ENCODE peak calls at places on chromosome 4, in four cellular contexts. E is activated CD4-positive, alpha-beta T cell treated with anti-CD3 and anti-CD28 coated beads, Interleukin-2, amount 50 U/mL, for 1 hour; T is dorsolateral prefrontal cortex; C is small intestine. D is an unnamed sample.

GRCh38 chr4:109729155-109729562 is 711 bp downstream of the PLA2G12A start:
- DNase-seq in T (no peak), E (no peak), C (peak; percentile 49), D (no peak)

GRCh38 chr4:1044469-1045192 is 33.2 kb downstream of the FGFRL1 start:
- DNase-seq in T (peak; percentile 42), C (no peak), E (no peak), D (no peak)

GRCh38 chr4:38868055-38868965 is 704 bp downstream of the FAM114A1 start:
- DNase-seq in C (peak; percentile 56), T (peak; percentile 53), E (no peak), D (no peak)

GRCh38 chr4:98786866-98787265 is 128.5 kb upstream of the TSPAN5 start:
- DNase-seq in E (no peak), C (no peak), T (no peak), D (no peak)

GRCh38 chr4:168708108-168708507 is 211.3 kb downstream of the PALLD start:
- DNase-seq in E (no peak), C (no peak), T (no peak), D (no peak)

GRCh38 chr4:76386566-76387305 is 34.2 kb downstream of the CCDC158 start:
- DNase-seq in T (no peak), C (no peak), E (no peak), D (no peak)

GRCh38 chr4:121057466-121057911 is 14.8 kb downstream of the NDNF start:
- DNase-seq in C (no peak), E (no peak), T (no peak), D (no peak)

GRCh38 chr4:163077611-163078010 is 89.1 kb downstream of the NAF1 start:
- DNase-seq in C (no peak), E (no peak), T (no peak), D (no peak)

GRCh38 chr4:158003212-158003611 is 169.6 kb downstream of the GASK1B start:
- DNase-seq in E (no peak), T (no peak), C (no peak), D (no peak)

GRCh38 chr4:99324978-99325377 is 3.8 kb upstream of the ADH1B start:
- DNase-seq in E (no peak), C (no peak), T (no peak), D (no peak)

GRCh38 chr4:38141808-38142500 is 181.8 kb downstream of the PTTG2 start:
- DNase-seq in T (no peak), E (no peak), C (no peak), D (no peak)

GRCh38 chr4:113958766-113959540 is 20.5 kb downstream of the ARSJ start:
- DNase-seq in T (no peak), E (no peak), C (peak; percentile 86), D (no peak)

GRCh38 chr4:122633211-122633610 is 12.3 kb upstream of the IL21 start:
- DNase-seq in C (peak; percentile 7), E (no peak), T (no peak), D (no peak)

GRCh38 chr4:38034986-38035882 is 75.0 kb downstream of the PTTG2 start:
- DNase-seq in C (peak; percentile 70), T (no peak), E (no peak), D (no peak)

GRCh38 chr4:153348006-153348405 is 3.5 kb downstream of the MND1 start:
- DNase-seq in C (no peak), E (no peak), T (no peak), D (no peak)

D was measured in T-helper 22 cell.